ENCODE peak calls at places on chromosomes 2 and 18, in nine cellular contexts. J is neural progenitor cell, E is GM23338, Y is SK-N-SH, X is GM23248, Z is PC-3, W is HCT116, P is MM.1S, U is hepatocyte. D is an unnamed sample.

GRCh38 chr2:219868635-219869034 is 241.2 kb downstream of the SLC4A3 start:
- DNase-seq in J (no peak), E (no peak), Y (no peak), X (no peak), Z (peak; percentile 65), W (no peak), P (no peak), U (no peak), D (no peak)

GRCh38 chr18:47204908-47205522 is 28.9 kb upstream of the IER3IP1 start:
- DNase-seq in J (peak; percentile 66), E (peak; percentile 85), Y (peak; percentile 33), X (peak; percentile 65), Z (peak; percentile 30), W (peak; percentile 29), P (peak; percentile 50), U (peak; percentile 65), D (peak; percentile 23)

GRCh38 chr2:47568164-47568861 is 165.4 kb downstream of the MSH2 start:
- DNase-seq in J (no peak), E (no peak), Y (no peak), X (no peak), Z (no peak), W (no peak), P (no peak), U (no peak), D (no peak)

GRCh38 chr2:54975598-54976507 is 74.4 kb downstream of the RTN4 start:
- DNase-seq in J (no peak), E (no peak), Y (no peak), X (no peak), Z (no peak), W (no peak), P (no peak), U (no peak), D (no peak)

GRCh38 chr18:37335337-37335736 is 230.3 kb downstream of the CELF4 start:
- DNase-seq in J (peak; percentile 33), E (no peak), Y (peak; percentile 87), X (peak; percentile 21), Z (no peak), W (no peak), P (no peak), U (peak; percentile 45), D (no peak)

GRCh38 chr2:100109986-100110980 is 32.1 kb downstream of the AFF3 start:
- DNase-seq in J (no peak), E (no peak), Y (no peak), X (no peak), Z (no peak), W (no peak), P (no peak), U (no peak), D (peak; percentile 89)

GRCh38 chr18:46559946-46560670 is 96.9 kb downstream of the LOXHD1 start:
- DNase-seq in J (no peak), E (no peak), Y (no peak), X (no peak), Z (no peak), W (no peak), P (no peak), U (no peak), D (no peak)

GRCh38 chr2:16313235-16313980 is 352.2 kb downstream of the CYRIA start:
- DNase-seq in J (no peak), E (no peak), Y (no peak), X (no peak), Z (no peak), W (no peak), P (no peak), U (no peak), D (no peak)

GRCh38 chr2:46549159-46549902 is 70.0 kb downstream of the TMEM247 start:
- DNase-seq in J (no peak), E (no peak), Y (no peak), X (no peak), Z (no peak), W (no peak), P (peak; percentile 55), U (no peak), D (no peak)

GRCh38 chr2:938181-939005 is 12.3 kb upstream of the SNTG2 start:
- DNase-seq in J (no peak), E (no peak), Y (no peak), X (no peak), Z (no peak), W (no peak), P (no peak), U (no peak), D (no peak)

GRCh38 chr18:27033722-27034121 is 151.4 kb downstream of the CHST9 start:
- DNase-seq in J (peak; percentile 18), E (peak; percentile 14), Y (no peak), X (no peak), Z (no peak), W (no peak), P (no peak), U (no peak), D (no peak)

GRCh38 chr2:51324028-51324427 is 292.1 kb upstream of the NRXN1 start:
- DNase-seq in J (no peak), E (no peak), Y (peak; percentile 8), X (no peak), Z (no peak), W (no peak), P (no peak), U (no peak), D (no peak)

GRCh38 chr2:62293490-62294212 is 97.7 kb downstream of the B3GNT2 start:
- DNase-seq in J (peak; percentile 93), E (peak; percentile 83), Y (peak; percentile 48), X (no peak), Z (peak; percentile 65), W (no peak), P (no peak), U (peak; percentile 61), D (peak; percentile 31)

GRCh38 chr18:332721-333513 is 65.1 kb upstream of the THOC1 start:
- DNase-seq in J (no peak), E (no peak), Y (no peak), X (no peak), Z (no peak), W (no peak), P (no peak), U (no peak), D (no peak)

GRCh38 chr2:238494573-238494961 is 67.8 kb downstream of the ASB1 start:
- DNase-seq in J (no peak), E (no peak), Y (no peak), X (no peak), Z (no peak), W (no peak), P (no peak), U (no peak), D (no peak)

DNA sequence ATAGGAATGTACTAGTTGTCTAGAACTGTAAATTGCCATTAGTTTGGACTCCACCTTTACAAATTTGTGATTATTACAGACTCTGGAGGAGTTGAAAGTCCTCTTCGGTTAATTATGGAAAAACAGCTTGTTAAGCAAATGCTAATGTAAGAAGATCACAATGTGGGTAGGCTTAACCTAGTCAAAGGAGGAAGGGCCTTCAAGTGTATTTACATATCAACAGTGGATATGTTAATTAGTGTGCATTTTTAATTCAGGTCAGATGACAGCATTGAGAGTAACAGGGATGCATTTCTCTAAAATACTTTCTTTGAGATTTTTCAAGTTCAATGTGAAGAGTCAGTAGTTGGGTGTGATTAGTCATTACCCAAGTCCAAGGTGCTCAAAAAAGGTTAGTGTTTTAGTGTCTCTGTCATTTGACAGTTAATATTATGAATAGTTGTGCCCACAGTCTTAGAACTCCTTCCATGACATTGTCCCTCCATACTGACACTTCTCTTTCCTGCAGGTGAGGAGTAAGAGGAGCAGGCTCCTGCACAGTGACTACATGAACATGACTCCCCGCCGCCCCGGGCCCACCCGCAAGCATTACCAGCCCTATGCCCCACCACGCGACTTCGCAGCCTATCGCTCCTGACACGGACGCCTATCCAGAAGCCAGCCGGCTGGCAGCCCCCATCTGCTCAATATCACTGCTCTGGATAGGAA is 28.0 kb downstream of the CD28 start:
- DNase-seq in J (no peak), E (peak; percentile 46), Y (no peak), X (no peak), Z (no peak), W (no peak), P (no peak), U (no peak), D (no peak)
- H3K4me3 ChIP-seq in J (no peak overlapping the region), E (no peak overlapping the region), Y (no peak overlapping the region), X (no peak overlapping the region), Z (no peak overlapping the region), W (no peak overlapping the region), P (no peak overlapping the region), U (no peak overlapping the region), D (no peak overlapping the region)

DNA sequence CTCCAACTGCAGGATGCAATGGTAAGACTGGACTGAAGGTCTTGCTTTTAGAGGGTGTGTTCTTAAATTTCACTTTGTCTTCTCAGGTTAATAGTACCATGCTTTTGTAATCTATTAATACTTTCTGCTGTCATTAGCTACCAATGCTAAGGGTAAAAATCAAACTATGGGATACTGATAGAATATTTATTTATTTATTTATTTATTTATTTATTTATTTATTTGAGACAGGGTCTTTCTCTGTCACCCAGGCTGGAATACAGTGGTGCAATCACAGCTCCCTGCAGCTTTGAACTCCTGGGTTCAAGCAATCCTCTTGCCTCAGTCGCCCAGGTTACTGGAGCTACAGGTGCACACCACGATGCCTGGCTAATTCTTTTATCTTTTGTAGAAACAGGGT is 152.1 kb downstream of the SPP2 start:
- DNase-seq in J (no peak), E (no peak), Y (no peak), X (no peak), Z (no peak), W (no peak), P (no peak), U (no peak), D (no peak)
- H3K4me2 ChIP-seq in J (no peak overlapping the region), E (no peak overlapping the region), Y (peak overlapping the region; percentile 90), X (peak overlapping the region; percentile 80), Z (peak overlapping the region; percentile 73), W (peak overlapping the region; percentile 69), P (no peak overlapping the region), U (peak overlapping the region; percentile 50), D (no peak overlapping the region)

GRCh38 chr2:230929381-230930148 is 4.5 kb upstream of the GPR55 start:
- DNase-seq in J (no peak), E (no peak), Y (no peak), X (no peak), Z (no peak), W (no peak), P (no peak), U (no peak), D (no peak)
- TF ChIP-seq EZH2phosphoT487 in J (no peak), E (no peak), Y (no peak), X (no peak), Z (no peak), W (no peak), P (no peak), U (no peak), D (no peak)

GRCh38 chr2:12109363-12110017 is 363.1 kb downstream of the LPIN1 start:
- DNase-seq in J (peak; percentile 13), E (no peak), Y (no peak), X (no peak), Z (no peak), W (no peak), P (no peak), U (no peak), D (no peak)

GRCh38 chr2:12105180-12105579 is 358.7 kb downstream of the LPIN1 start:
- DNase-seq in J (no peak), E (no peak), Y (no peak), X (no peak), Z (no peak), W (no peak), P (no peak), U (no peak), D (no peak)

GRCh38 chr2:12106440-12107080 is 360.1 kb downstream of the LPIN1 start:
- DNase-seq in J (no peak), E (no peak), Y (peak; percentile 21), X (peak; percentile 99), Z (peak; percentile 94), W (no peak), P (no peak), U (peak; percentile 49), D (no peak)

GRCh38 chr2:12110074-12110473 is 363.6 kb downstream of the LPIN1 start:
- DNase-seq in J (no peak), E (no peak), Y (no peak), X (no peak), Z (no peak), W (no peak), P (no peak), U (no peak), D (no peak)

GRCh38 chr2:12107849-12108420 is 361.5 kb downstream of the LPIN1 start:
- DNase-seq in J (no peak), E (no peak), Y (no peak), X (no peak), Z (peak; percentile 18), W (no peak), P (no peak), U (no peak), D (no peak)
- H3K4me3 ChIP-seq in J (no peak overlapping the region), E (no peak overlapping the region), Y (no peak overlapping the region), X (no peak overlapping the region), Z (no peak overlapping the region), W (no peak overlapping the region), P (no peak overlapping the region), U (no peak overlapping the region), D (no peak overlapping the region)